ENCODE peak calls at places on chromosomes 13 and 19, in five cellular contexts. D is NB4; T is C1 segment of cervical spinal cord; G is adipocyte; C is stimulated activated CD4-positive, alpha-beta T cell treated with anti-CD3 and anti-CD28 coated beads, Interleukin-2, amount 100 ng/mL, for 48 hours. R is an unnamed sample.

GRCh38 chr13:77500094-77500493 is 35.4 kb upstream of the SCEL start:
- DNase-seq in D (no peak), C (no peak), G (no peak), T (no peak), R (no peak)

GRCh38 chr13:112510002-112510780 is 77.8 kb downstream of the TUBGCP3 start:
- DNase-seq in G (peak), C (no peak), D (peak), T (peak), R (no peak)

GRCh38 chr13:101728021-101728420 is 275.5 kb downstream of the ITGBL1 start:
- DNase-seq in T (no peak), C (no peak), D (no peak), G (no peak), R (no peak)

GRCh38 chr19:50387176-50387867 is 3.2 kb downstream of the POLD1 start:
- DNase-seq in T (peak), G (no peak), D (peak), C (no peak), R (no peak)

GRCh38 chr13:43196171-43196611 is 172.8 kb downstream of the DNAJC15 start:
- DNase-seq in T (no peak), D (no peak), C (no peak), G (peak), R (no peak)

GRCh38 chr13:113914333-113915011 is 50.6 kb upstream of the GAS6 start:
- DNase-seq in C (no peak), D (no peak), G (no peak), T (no peak), R (no peak)

GRCh38 chr19:46000497-46001246 is 5.4 kb downstream of the CCDC61 start:
- DNase-seq in C (peak), T (peak), D (peak), G (no peak), R (peak)

GRCh38 chr19:1064661-1065605 is 2.0 kb upstream of the ARHGAP45 start:
- DNase-seq in G (peak), D (peak), C (peak), T (no peak), R (peak)

GRCh38 chr19:3335431-3336350 is 30.7 kb upstream of the NFIC start:
- DNase-seq in G (peak), D (no peak), C (no peak), T (no peak), R (no peak)